ENCODE peak calls at places on chromosomes 3 and 15, in five cellular contexts. N is transverse colon, G is fibroblast of lung, A is ovary, H is gastrocnemius medialis. D is an unnamed sample. For H3K4me1, the result is how much of the 10 kb centered on the place peaks cover.

GRCh38 chr15:85362436-85363048 is 17.9 kb upstream of the AKAP13 start:
- DNase-seq in N (no peak), G (no peak), A (no peak), H (peak), D (no peak)

GRCh38 chr3:187618732-187619131 is 51.5 kb downstream of the SST start:
- DNase-seq in N (no peak), G (no peak), A (no peak), H (no peak), D (no peak)

GRCh38 chr3:196639517-196640500 is at the start of gene NRROS:
- DNase-seq in N (peak), G (peak), A (no peak), H (peak), D (peak)

GRCh38 chr15:48718646-48719045 is 73.1 kb upstream of the FBN1 start:
- DNase-seq in N (no peak), G (peak), A (no peak), H (peak), D (no peak)

GRCh38 chr3:173411288-173412064 is 13.9 kb downstream of the NLGN1 start:
- DNase-seq in N (no peak), G (peak), A (peak), H (no peak), D (no peak)

GRCh38 chr3:52405066-52405465 is 39.8 kb downstream of the SEMA3G start:
- DNase-seq in N (no peak), G (no peak), A (no peak), H (no peak), D (peak)

GRCh38 chr3:141109761-141110160 is 58.6 kb downstream of the SPSB4 start:
- DNase-seq in N (no peak), G (no peak), A (no peak), H (peak), D (no peak)

GRCh38 chr15:40893733-40894688 is at the start of gene VPS18:
- DNase-seq in N (peak), G (peak), A (peak), H (peak), D (peak)

DNA sequence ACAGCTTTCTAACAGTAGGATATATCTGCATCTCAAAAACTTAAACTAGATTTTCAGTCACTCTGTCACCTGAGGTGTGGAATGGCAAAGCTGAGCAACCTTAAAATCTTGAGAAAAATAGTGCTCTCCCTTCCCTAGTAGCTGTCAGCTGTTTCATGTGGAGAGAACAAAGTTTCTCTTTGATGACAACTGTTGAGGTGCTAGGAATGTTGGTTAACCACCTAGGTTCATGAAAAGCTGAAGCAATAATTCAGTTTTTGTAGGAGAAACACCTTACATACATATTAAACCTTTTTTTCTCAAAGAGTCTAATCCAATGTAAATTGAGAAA is 40.8 kb downstream of the TCF12 start:
- DNase-seq in N (no peak), G (no peak), A (no peak), H (no peak), D (no peak)
- H3K4me3 ChIP-seq in N (no peak), G (no peak), A (no peak), H (no peak), D (no peak)

DNA sequence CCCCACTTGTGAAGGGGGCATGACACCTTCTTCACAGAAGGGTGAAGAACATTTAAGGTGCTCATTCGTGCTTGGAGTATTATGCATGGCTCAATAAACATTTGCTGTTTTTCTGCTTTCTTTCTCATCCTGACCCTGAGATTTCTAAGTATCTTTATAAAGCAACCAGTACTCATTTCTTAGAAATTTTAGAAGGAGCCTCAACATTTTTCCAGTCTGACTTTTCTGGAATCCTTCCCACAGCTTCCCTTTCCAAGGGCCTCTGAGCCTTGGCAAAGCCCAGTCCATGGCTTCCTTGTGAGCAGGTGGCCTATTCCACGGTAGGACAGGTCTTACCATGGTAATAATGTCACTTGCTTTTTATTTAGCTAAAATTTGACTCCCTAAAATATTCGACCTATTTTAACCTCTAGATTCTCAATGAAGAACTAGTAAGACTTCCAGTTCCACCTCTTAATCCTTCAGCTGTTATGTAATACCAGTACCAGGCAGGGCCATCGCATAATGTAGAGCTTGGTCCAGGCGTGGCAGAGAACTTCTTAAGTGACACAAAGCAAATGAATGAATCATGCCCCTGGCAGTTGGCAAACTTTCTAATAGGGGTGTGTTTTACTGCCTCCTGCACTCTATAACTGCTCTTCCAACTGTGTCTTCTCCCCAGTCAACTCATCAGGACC is 1.0 kb upstream of the TM4SF4 start:
- DNase-seq in N (peak), G (peak), A (peak), H (peak), D (no peak)
- H3K4me1 ChIP-seq in N (under half), G (under half), A (under half), H (under half), D (half or more)

DNA sequence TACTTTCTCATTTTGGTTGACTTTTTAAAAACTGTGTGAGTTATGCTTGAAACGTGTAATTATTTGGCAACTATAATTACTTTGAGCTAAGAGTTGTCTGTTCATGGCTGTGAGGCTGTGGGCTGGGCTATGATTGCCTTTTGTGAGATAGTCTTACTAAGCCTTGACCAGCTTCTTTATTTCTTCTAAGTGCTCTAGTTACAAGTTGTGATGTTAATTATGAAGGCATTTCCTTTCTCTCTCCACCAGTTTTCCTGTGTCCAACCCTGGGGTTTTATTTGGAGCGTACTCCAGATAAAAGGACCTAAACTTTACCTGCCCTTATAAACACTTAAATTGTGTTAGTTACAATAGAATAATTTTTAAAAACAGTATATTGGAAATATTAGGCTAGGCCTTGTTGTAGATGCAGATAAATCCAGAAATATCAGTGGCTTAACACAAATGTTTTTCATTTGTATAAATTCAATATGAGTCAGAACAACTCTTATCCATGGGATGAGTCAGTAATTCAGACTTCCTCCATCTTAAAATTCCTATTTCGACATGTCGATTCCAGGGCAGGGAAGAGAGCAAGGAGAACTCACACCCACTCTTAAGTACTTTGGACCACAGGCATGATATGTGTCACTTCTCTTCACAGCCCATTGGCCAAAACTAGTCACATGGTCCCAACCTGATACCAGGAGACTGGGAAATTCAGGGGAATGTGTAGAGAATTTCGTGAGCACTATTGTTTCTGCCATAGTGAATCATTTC is 17.0 kb downstream of the TMEM62 start:
- DNase-seq in N (no peak), G (peak), A (no peak), H (no peak), D (no peak)
- TF ChIP-seq CTCF in N (no peak), G (no peak), A (no peak), H (no peak), D (no peak)

GRCh38 chr3:29871087-29871486 is 590.2 kb downstream of the RBMS3 start:
- DNase-seq in N (no peak), G (no peak), A (no peak), H (no peak), D (no peak)
- H3K4me3 ChIP-seq in N (no peak), G (no peak), A (no peak), H (no peak), D (no peak)

GRCh38 chr15:92395557-92395956 is 1.9 kb downstream of the ST8SIA2 start:
- DNase-seq in N (no peak), G (no peak), A (no peak), H (no peak), D (no peak)
- H3K4me1 ChIP-seq in N (under half), G (under half), A (under half), H (under half), D (under half)